ENCODE peak calls at places on chromosome 17, in four cellular contexts. One of them, this sample, is unnamed.

GRCh38 chr17:79702071-79702470 is 28.7 kb upstream of the ENPP7 start:
- DNase-seq in hepatocyte: no peak
- DNase-seq in HCT116: no peak
- DNase-seq in GM23248: no peak
- DNase-seq in this sample: no peak

GRCh38 chr17:47882695-47883588 is 13.1 kb upstream of the SP2 start:
- DNase-seq in HCT116: no peak
- DNase-seq in GM23248: no peak
- DNase-seq in hepatocyte: no peak
- DNase-seq in this sample: no peak

GRCh38 chr17:40303706-40304450 is 5.1 kb upstream of the RARA start:
- DNase-seq in HCT116: no peak
- DNase-seq in hepatocyte: peak
- DNase-seq in GM23248: peak
- DNase-seq in this sample: no peak

GRCh38 chr17:17401271-17401781 is 75.5 kb upstream of the MED9 start:
- DNase-seq in HCT116: peak
- DNase-seq in GM23248: peak
- DNase-seq in hepatocyte: no peak
- DNase-seq in this sample: no peak

GRCh38 chr17:65538679-65539529 is 22.5 kb downstream of the AXIN2 start:
- DNase-seq in GM23248: no peak
- DNase-seq in HCT116: no peak
- DNase-seq in hepatocyte: no peak
- DNase-seq in this sample: no peak

GRCh38 chr17:2871205-2871604 is 75.0 kb downstream of the RAP1GAP2 start:
- DNase-seq in HCT116: no peak
- DNase-seq in hepatocyte: no peak
- DNase-seq in GM23248: no peak
- DNase-seq in this sample: no peak

GRCh38 chr17:16464641-16465312 is 27.2 kb downstream of the LRRC75A start:
- DNase-seq in HCT116: no peak
- DNase-seq in hepatocyte: no peak
- DNase-seq in GM23248: no peak
- DNase-seq in this sample: no peak

GRCh38 chr17:54968954-54969400 is 412 bp downstream of the STXBP4 start:
- DNase-seq in hepatocyte: peak
- DNase-seq in HCT116: no peak
- DNase-seq in GM23248: peak
- DNase-seq in this sample: no peak

GRCh38 chr17:79619636-79620206 is 8.9 kb upstream of the RBFOX3 start:
- DNase-seq in hepatocyte: no peak
- DNase-seq in HCT116: no peak
- DNase-seq in GM23248: no peak
- DNase-seq in this sample: no peak

GRCh38 chr17:39777534-39778365 is 40.0 kb downstream of the GRB7 start:
- DNase-seq in HCT116: no peak
- DNase-seq in hepatocyte: no peak
- DNase-seq in GM23248: no peak
- DNase-seq in this sample: peak

GRCh38 chr17:2911035-2911754 is 115.0 kb downstream of the RAP1GAP2 start:
- DNase-seq in GM23248: no peak
- DNase-seq in hepatocyte: peak
- DNase-seq in HCT116: no peak
- DNase-seq in this sample: no peak

GRCh38 chr17:40087049-40087794 is 13.2 kb downstream of the NR1D1 start:
- DNase-seq in HCT116: no peak
- DNase-seq in GM23248: no peak
- DNase-seq in hepatocyte: no peak
- DNase-seq in this sample: no peak

GRCh38 chr17:63479495-63480184 is 2.8 kb downstream of the ACE start:
- DNase-seq in HCT116: no peak
- DNase-seq in GM23248: no peak
- DNase-seq in hepatocyte: no peak
- DNase-seq in this sample: no peak

GRCh38 chr17:52159159-52159809 is 770 bp upstream of the CA10 start:
- DNase-seq in HCT116: no peak
- DNase-seq in GM23248: no peak
- DNase-seq in hepatocyte: no peak
- DNase-seq in this sample: no peak

GRCh38 chr17:3474212-3474611 is 1.6 kb upstream of the ASPA start:
- DNase-seq in HCT116: no peak
- DNase-seq in hepatocyte: peak
- DNase-seq in GM23248: peak
- DNase-seq in this sample: no peak

GRCh38 chr17:2598166-2598565 is 4.7 kb downstream of the PAFAH1B1 start:
- DNase-seq in GM23248: peak
- DNase-seq in hepatocyte: no peak
- DNase-seq in HCT116: no peak
- DNase-seq in this sample: no peak

GRCh38 chr17:20173091-20173490 is 163.9 kb downstream of the SPECC1 start:
- DNase-seq in HCT116: no peak
- DNase-seq in hepatocyte: no peak
- DNase-seq in GM23248: no peak
- DNase-seq in this sample: no peak

GRCh38 chr17:27544350-27545131 is 86.4 kb upstream of the LGALS9 start:
- DNase-seq in HCT116: no peak
- DNase-seq in hepatocyte: no peak
- DNase-seq in GM23248: no peak
- DNase-seq in this sample: peak

GRCh38 chr17:54891176-54891821 is 9.4 kb upstream of the TOM1L1 start:
- DNase-seq in hepatocyte: peak
- DNase-seq in GM23248: peak
- DNase-seq in HCT116: peak
- DNase-seq in this sample: peak

GRCh38 chr17:77072670-77073069 is 68.1 kb upstream of the SEC14L1 start:
- DNase-seq in GM23248: no peak
- DNase-seq in hepatocyte: no peak
- DNase-seq in HCT116: no peak
- DNase-seq in this sample: no peak

GRCh38 chr17:41010421-41010820 is 1.5 kb upstream of the KRTAP3-1 start:
- DNase-seq in GM23248: no peak
- DNase-seq in HCT116: no peak
- DNase-seq in hepatocyte: no peak
- DNase-seq in this sample: no peak

GRCh38 chr17:66255527-66255971 is 26.3 kb upstream of the APOH start:
- DNase-seq in GM23248: no peak
- DNase-seq in hepatocyte: no peak
- DNase-seq in HCT116: no peak
- DNase-seq in this sample: no peak

GRCh38 chr17:65143899-65144590 is 6.9 kb downstream of the RGS9 start:
- DNase-seq in GM23248: no peak
- DNase-seq in hepatocyte: no peak
- DNase-seq in HCT116: no peak
- DNase-seq in this sample: no peak

GRCh38 chr17:48047113-48047740 is 932 bp upstream of the NFE2L1 start:
- DNase-seq in HCT116: no peak
- DNase-seq in GM23248: no peak
- DNase-seq in hepatocyte: no peak
- DNase-seq in this sample: peak

GRCh38 chr17:43856141-43856540 is 9.2 kb downstream of the CD300LG start:
- DNase-seq in HCT116: no peak
- DNase-seq in GM23248: no peak
- DNase-seq in hepatocyte: no peak
- DNase-seq in this sample: no peak

GRCh38 chr17:68197091-68197996 is 50.5 kb upstream of the AMZ2 start:
- DNase-seq in hepatocyte: peak
- DNase-seq in HCT116: no peak
- DNase-seq in GM23248: no peak
- DNase-seq in this sample: no peak

GRCh38 chr17:50863221-50863843 is 2.8 kb downstream of the TOB1 start:
- DNase-seq in HCT116: peak
- DNase-seq in GM23248: peak
- DNase-seq in hepatocyte: peak
- DNase-seq in this sample: peak

GRCh38 chr17:13085578-13085977 is 67.8 kb upstream of the ELAC2 start:
- DNase-seq in GM23248: no peak
- DNase-seq in hepatocyte: no peak
- DNase-seq in HCT116: no peak
- DNase-seq in this sample: no peak

GRCh38 chr17:27396941-27397340 is 59.3 kb upstream of the KSR1 start:
- DNase-seq in hepatocyte: no peak
- DNase-seq in GM23248: peak
- DNase-seq in HCT116: no peak
- DNase-seq in this sample: no peak

GRCh38 chr17:43979011-43979410 is 25.3 kb upstream of the PYY start:
- DNase-seq in hepatocyte: no peak
- DNase-seq in GM23248: peak
- DNase-seq in HCT116: no peak
- DNase-seq in this sample: no peak

GRCh38 chr17:12107905-12108304 is 87.2 kb downstream of the MAP2K4 start:
- DNase-seq in hepatocyte: no peak
- DNase-seq in GM23248: peak
- DNase-seq in HCT116: no peak
- DNase-seq in this sample: no peak

GRCh38 chr17:3851461-3852100 is 5.5 kb upstream of the NCBP3 start:
- DNase-seq in hepatocyte: no peak
- DNase-seq in GM23248: no peak
- DNase-seq in HCT116: no peak
- DNase-seq in this sample: no peak

GRCh38 chr17:8073627-8074485 is 13.7 kb downstream of the ALOX12B start:
- DNase-seq in HCT116: peak
- DNase-seq in hepatocyte: peak
- DNase-seq in GM23248: peak
- DNase-seq in this sample: peak

GRCh38 chr17:37187262-37187661 is 188.5 kb upstream of the C17orf78 start:
- DNase-seq in hepatocyte: peak
- DNase-seq in GM23248: no peak
- DNase-seq in HCT116: no peak
- DNase-seq in this sample: no peak

GRCh38 chr17:16282522-16282921 is 65.5 kb downstream of the PIGL start:
- DNase-seq in GM23248: peak
- DNase-seq in hepatocyte: no peak
- DNase-seq in HCT116: peak
- DNase-seq in this sample: no peak

GRCh38 chr17:81733507-81734404 is 21.7 kb downstream of the SLC25A10 start:
- DNase-seq in GM23248: peak
- DNase-seq in HCT116: peak
- DNase-seq in hepatocyte: peak
- DNase-seq in this sample: peak

GRCh38 chr17:81735181-81736102 is 23.4 kb downstream of the SLC25A10 start:
- DNase-seq in hepatocyte: peak
- DNase-seq in GM23248: peak
- DNase-seq in HCT116: no peak
- DNase-seq in this sample: no peak

GRCh38 chr17:81731271-81731670 is 19.2 kb downstream of the SLC25A10 start:
- DNase-seq in hepatocyte: peak
- DNase-seq in GM23248: peak
- DNase-seq in HCT116: no peak
- DNase-seq in this sample: peak

GRCh38 chr17:81737947-81738800 is 26.1 kb downstream of the SLC25A10 start:
- DNase-seq in GM23248: no peak
- DNase-seq in hepatocyte: no peak
- DNase-seq in HCT116: no peak
- DNase-seq in this sample: no peak

DNA sequence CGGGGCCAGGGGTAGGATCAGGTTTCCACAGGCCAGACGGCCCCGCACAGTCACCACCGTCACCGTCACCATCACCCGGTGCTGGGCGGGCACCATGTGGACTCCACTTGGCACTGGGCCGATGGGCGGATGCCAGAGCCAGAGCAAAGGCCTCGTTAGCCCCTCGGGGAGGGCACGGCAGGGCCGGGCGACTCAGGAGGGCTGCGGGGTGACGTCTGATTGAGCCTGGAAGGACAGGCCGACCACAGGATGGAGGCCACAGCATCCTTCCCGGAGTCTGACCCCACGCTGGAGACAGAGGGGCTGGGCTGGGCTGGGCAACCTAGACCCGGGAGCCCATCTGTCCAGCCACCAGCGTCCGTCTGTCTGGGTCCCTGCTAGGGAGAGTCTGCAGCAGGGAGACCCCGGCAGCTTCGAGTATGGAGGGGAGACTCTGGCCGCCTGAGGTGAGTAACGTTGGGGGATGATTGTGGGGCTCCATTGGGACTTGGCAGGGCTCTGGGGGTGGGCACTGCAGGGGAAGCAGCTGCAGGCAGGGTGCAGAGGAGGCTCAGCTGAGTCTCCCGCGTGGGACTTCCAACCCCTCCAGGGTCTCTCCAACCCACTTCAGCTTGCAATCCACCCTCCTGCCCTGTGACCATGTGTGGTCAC is 22.4 kb downstream of the SLC25A10 start:
- DNase-seq in GM23248: no peak
- DNase-seq in HCT116: no peak
- DNase-seq in hepatocyte: no peak
- DNase-seq in this sample: no peak
- TF ChIP-seq EZH2phosphoT487 in GM23248: no peak
- TF ChIP-seq EZH2phosphoT487 in HCT116: no peak
- TF ChIP-seq EZH2phosphoT487 in hepatocyte: no peak
- TF ChIP-seq EZH2phosphoT487 in this sample: no peak

GRCh38 chr17:46818319-46818928 is at the start of gene WNT3:
- DNase-seq in HCT116: no peak
- DNase-seq in GM23248: no peak
- DNase-seq in hepatocyte: no peak
- DNase-seq in this sample: no peak
- TF ChIP-seq EZH2phosphoT487 in HCT116: no peak
- TF ChIP-seq EZH2phosphoT487 in GM23248: no peak
- TF ChIP-seq EZH2phosphoT487 in hepatocyte: peak
- TF ChIP-seq EZH2phosphoT487 in this sample: no peak

DNA sequence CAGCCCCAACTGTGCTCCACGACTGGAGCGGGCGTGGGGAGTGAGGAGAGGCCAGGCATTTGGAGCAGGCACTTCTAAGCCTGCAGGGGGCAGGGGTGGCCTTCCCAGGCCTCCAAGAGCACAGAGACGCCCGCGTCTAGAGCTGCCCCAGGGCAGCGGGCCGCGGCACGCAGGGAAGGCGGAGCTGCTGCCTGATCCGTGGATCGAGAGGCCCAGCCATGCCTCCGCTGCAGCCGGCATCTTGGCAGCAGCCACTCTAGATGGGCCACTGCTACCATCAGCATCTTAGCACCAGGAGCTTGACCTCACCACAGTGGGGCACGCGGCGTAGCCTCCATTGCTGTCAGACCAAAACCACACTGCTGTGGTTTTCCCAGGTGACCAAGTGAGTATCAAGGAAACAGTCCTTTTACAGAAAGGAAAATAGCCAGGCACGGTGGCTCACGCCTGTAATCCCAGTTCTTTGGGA is 20.4 kb upstream of the WDR45B start:
- DNase-seq in hepatocyte: peak
- DNase-seq in HCT116: peak
- DNase-seq in GM23248: peak
- DNase-seq in this sample: no peak
- TF ChIP-seq EZH2phosphoT487 in hepatocyte: no peak
- TF ChIP-seq EZH2phosphoT487 in HCT116: no peak
- TF ChIP-seq EZH2phosphoT487 in GM23248: no peak
- TF ChIP-seq EZH2phosphoT487 in this sample: no peak

GRCh38 chr17:49575524-49576120 is at the start of gene NXPH3:
- DNase-seq in hepatocyte: peak
- DNase-seq in HCT116: no peak
- DNase-seq in GM23248: peak
- DNase-seq in this sample: peak
- TF ChIP-seq EZH2phosphoT487 in hepatocyte: no peak
- TF ChIP-seq EZH2phosphoT487 in HCT116: no peak
- TF ChIP-seq EZH2phosphoT487 in GM23248: no peak
- TF ChIP-seq EZH2phosphoT487 in this sample: no peak

This sample was measured in MM.1S.